ENCODE peak calls at places on chromosomes 2 and 18, in eight cellular contexts. One of them, this sample, is unnamed.

GRCh38 chr2:239124152-239124899 is 276.4 kb downstream of the TWIST2 start:
- DNase-seq in AG10803: no peak
- DNase-seq in dorsolateral prefrontal cortex: no peak
- DNase-seq in CD8-positive, alpha-beta T cell: no peak
- DNase-seq in Panc1: no peak
- DNase-seq in HL-60: no peak
- DNase-seq in WERI-Rb-1: no peak
- DNase-seq in prostate gland: no peak
- DNase-seq in this sample: no peak

GRCh38 chr2:144449028-144449406 is 70.9 kb downstream of the ZEB2 start:
- DNase-seq in HL-60: no peak
- DNase-seq in AG10803: peak
- DNase-seq in Panc1: no peak
- DNase-seq in dorsolateral prefrontal cortex: peak
- DNase-seq in CD8-positive, alpha-beta T cell: peak
- DNase-seq in WERI-Rb-1: no peak
- DNase-seq in prostate gland: no peak
- DNase-seq in this sample: no peak

GRCh38 chr2:98118161-98118560 is 31.2 kb downstream of the VWA3B start:
- DNase-seq in HL-60: no peak
- DNase-seq in CD8-positive, alpha-beta T cell: no peak
- DNase-seq in AG10803: peak
- DNase-seq in dorsolateral prefrontal cortex: no peak
- DNase-seq in WERI-Rb-1: no peak
- DNase-seq in prostate gland: no peak
- DNase-seq in Panc1: no peak
- DNase-seq in this sample: peak

GRCh38 chr2:164560181-164560792 is 61.0 kb downstream of the GRB14 start:
- DNase-seq in dorsolateral prefrontal cortex: no peak
- DNase-seq in WERI-Rb-1: no peak
- DNase-seq in HL-60: no peak
- DNase-seq in prostate gland: no peak
- DNase-seq in CD8-positive, alpha-beta T cell: no peak
- DNase-seq in Panc1: peak
- DNase-seq in AG10803: peak
- DNase-seq in this sample: peak

GRCh38 chr18:9173770-9174233 is 37.2 kb downstream of the ANKRD12 start:
- DNase-seq in CD8-positive, alpha-beta T cell: no peak
- DNase-seq in dorsolateral prefrontal cortex: no peak
- DNase-seq in prostate gland: no peak
- DNase-seq in AG10803: no peak
- DNase-seq in WERI-Rb-1: no peak
- DNase-seq in Panc1: no peak
- DNase-seq in HL-60: no peak
- DNase-seq in this sample: no peak

GRCh38 chr2:241391892-241392665 is 36.0 kb downstream of the FARP2 start:
- DNase-seq in Panc1: no peak
- DNase-seq in AG10803: peak
- DNase-seq in WERI-Rb-1: peak
- DNase-seq in prostate gland: no peak
- DNase-seq in dorsolateral prefrontal cortex: no peak
- DNase-seq in CD8-positive, alpha-beta T cell: no peak
- DNase-seq in HL-60: no peak
- DNase-seq in this sample: peak

GRCh38 chr2:216696321-216696720 is 972 bp upstream of the IGFBP5 start:
- DNase-seq in HL-60: no peak
- DNase-seq in WERI-Rb-1: no peak
- DNase-seq in dorsolateral prefrontal cortex: no peak
- DNase-seq in AG10803: no peak
- DNase-seq in Panc1: no peak
- DNase-seq in CD8-positive, alpha-beta T cell: no peak
- DNase-seq in prostate gland: no peak
- DNase-seq in this sample: no peak

GRCh38 chr18:74944676-74945075 is 264.3 kb downstream of the PTGR3 start:
- DNase-seq in Panc1: peak
- DNase-seq in CD8-positive, alpha-beta T cell: no peak
- DNase-seq in dorsolateral prefrontal cortex: no peak
- DNase-seq in HL-60: no peak
- DNase-seq in AG10803: no peak
- DNase-seq in WERI-Rb-1: no peak
- DNase-seq in prostate gland: no peak
- DNase-seq in this sample: no peak

GRCh38 chr2:930935-931334 is 19.7 kb upstream of the SNTG2 start:
- DNase-seq in Panc1: no peak
- DNase-seq in dorsolateral prefrontal cortex: no peak
- DNase-seq in HL-60: no peak
- DNase-seq in AG10803: no peak
- DNase-seq in CD8-positive, alpha-beta T cell: no peak
- DNase-seq in WERI-Rb-1: no peak
- DNase-seq in prostate gland: no peak
- DNase-seq in this sample: no peak
- H3K4me3 ChIP-seq in Panc1: no peak
- H3K4me3 ChIP-seq in dorsolateral prefrontal cortex: no peak
- H3K4me3 ChIP-seq in HL-60: no peak
- H3K4me3 ChIP-seq in AG10803: no peak
- H3K4me3 ChIP-seq in CD8-positive, alpha-beta T cell: no peak
- H3K4me3 ChIP-seq in WERI-Rb-1: no peak
- H3K4me3 ChIP-seq in prostate gland: no peak
- H3K4me3 ChIP-seq in this sample: no peak

GRCh38 chr2:67583185-67583584 is 186.1 kb downstream of the ETAA1 start:
- DNase-seq in CD8-positive, alpha-beta T cell: no peak
- DNase-seq in prostate gland: no peak
- DNase-seq in WERI-Rb-1: no peak
- DNase-seq in dorsolateral prefrontal cortex: no peak
- DNase-seq in AG10803: no peak
- DNase-seq in Panc1: no peak
- DNase-seq in HL-60: no peak
- DNase-seq in this sample: no peak

GRCh38 chr2:67579207-67579606 is 182.1 kb downstream of the ETAA1 start:
- DNase-seq in WERI-Rb-1: no peak
- DNase-seq in prostate gland: no peak
- DNase-seq in Panc1: no peak
- DNase-seq in AG10803: no peak
- DNase-seq in dorsolateral prefrontal cortex: no peak
- DNase-seq in CD8-positive, alpha-beta T cell: no peak
- DNase-seq in HL-60: no peak
- DNase-seq in this sample: peak

GRCh38 chr2:67579791-67580190 is 182.7 kb downstream of the ETAA1 start:
- DNase-seq in dorsolateral prefrontal cortex: no peak
- DNase-seq in Panc1: no peak
- DNase-seq in WERI-Rb-1: no peak
- DNase-seq in HL-60: no peak
- DNase-seq in CD8-positive, alpha-beta T cell: no peak
- DNase-seq in prostate gland: no peak
- DNase-seq in AG10803: peak
- DNase-seq in this sample: peak

GRCh38 chr2:67585400-67585799 is 188.3 kb downstream of the ETAA1 start:
- DNase-seq in CD8-positive, alpha-beta T cell: no peak
- DNase-seq in Panc1: no peak
- DNase-seq in WERI-Rb-1: no peak
- DNase-seq in prostate gland: no peak
- DNase-seq in HL-60: no peak
- DNase-seq in AG10803: no peak
- DNase-seq in dorsolateral prefrontal cortex: no peak
- DNase-seq in this sample: peak

GRCh38 chr2:67581751-67582150 is 184.6 kb downstream of the ETAA1 start:
- DNase-seq in HL-60: no peak
- DNase-seq in CD8-positive, alpha-beta T cell: no peak
- DNase-seq in WERI-Rb-1: peak
- DNase-seq in AG10803: no peak
- DNase-seq in prostate gland: no peak
- DNase-seq in Panc1: no peak
- DNase-seq in dorsolateral prefrontal cortex: no peak
- DNase-seq in this sample: no peak
- TF ChIP-seq CTCF in HL-60: no peak
- TF ChIP-seq CTCF in CD8-positive, alpha-beta T cell: no peak
- TF ChIP-seq CTCF in WERI-Rb-1: peak
- TF ChIP-seq CTCF in AG10803: no peak
- TF ChIP-seq CTCF in prostate gland: no peak
- TF ChIP-seq CTCF in Panc1: peak
- TF ChIP-seq CTCF in dorsolateral prefrontal cortex: no peak
- TF ChIP-seq CTCF in this sample: peak

GRCh38 chr18:42078711-42079110 is 123.7 kb downstream of the PIK3C3 start:
- DNase-seq in dorsolateral prefrontal cortex: no peak
- DNase-seq in HL-60: peak
- DNase-seq in AG10803: peak
- DNase-seq in WERI-Rb-1: no peak
- DNase-seq in prostate gland: no peak
- DNase-seq in CD8-positive, alpha-beta T cell: no peak
- DNase-seq in Panc1: no peak
- DNase-seq in this sample: peak
- H3K4me3 ChIP-seq in dorsolateral prefrontal cortex: no peak
- H3K4me3 ChIP-seq in HL-60: no peak
- H3K4me3 ChIP-seq in AG10803: no peak
- H3K4me3 ChIP-seq in WERI-Rb-1: no peak
- H3K4me3 ChIP-seq in prostate gland: no peak
- H3K4me3 ChIP-seq in CD8-positive, alpha-beta T cell: no peak
- H3K4me3 ChIP-seq in Panc1: no peak
- H3K4me3 ChIP-seq in this sample: no peak

GRCh38 chr2:44560352-44560751 is 198.6 kb downstream of the CAMKMT start:
- DNase-seq in dorsolateral prefrontal cortex: no peak
- DNase-seq in CD8-positive, alpha-beta T cell: no peak
- DNase-seq in WERI-Rb-1: peak
- DNase-seq in AG10803: no peak
- DNase-seq in prostate gland: no peak
- DNase-seq in Panc1: no peak
- DNase-seq in HL-60: no peak
- DNase-seq in this sample: peak
- TF ChIP-seq CTCF in dorsolateral prefrontal cortex: no peak
- TF ChIP-seq CTCF in CD8-positive, alpha-beta T cell: no peak
- TF ChIP-seq CTCF in WERI-Rb-1: peak
- TF ChIP-seq CTCF in AG10803: no peak
- TF ChIP-seq CTCF in prostate gland: peak
- TF ChIP-seq CTCF in Panc1: peak
- TF ChIP-seq CTCF in HL-60: no peak
- TF ChIP-seq CTCF in this sample: peak

This sample was measured in choroid plexus epithelial cell.